ENCODE peak calls at places on chromosomes 6 and 20, in six cellular contexts. A is heart left ventricle, B is NCI-H460, O is non-pigmented ciliary epithelial cell, F is H54, W is testis. X is an unnamed sample.

GRCh38 chr6:32668226-32668747 is 1.8 kb upstream of the HLA-DQB1 start:
- DNase-seq in A (no peak), B (peak), O (no peak), F (no peak), W (peak), X (no peak)

GRCh38 chr6:63859520-63859919 is 223.9 kb downstream of the PHF3 start:
- DNase-seq in A (peak), B (no peak), O (no peak), F (no peak), W (no peak), X (peak)

GRCh38 chr6:166001359-166001758 is 166.3 kb downstream of the TBXT start:
- DNase-seq in A (no peak), B (no peak), O (no peak), F (no peak), W (no peak), X (no peak)

GRCh38 chr6:28943557-28944411 is 20.0 kb upstream of the TRIM27 start:
- DNase-seq in A (peak), B (peak), O (no peak), F (no peak), W (peak), X (peak)

GRCh38 chr6:161134550-161135298 is 139.1 kb downstream of the AGPAT4 start:
- DNase-seq in A (no peak), B (no peak), O (no peak), F (no peak), W (no peak), X (no peak)

GRCh38 chr6:11093591-11094410 is at the start of gene SMIM13:
- DNase-seq in A (peak), B (peak), O (peak), F (peak), W (peak), X (peak)

GRCh38 chr6:70879496-70879895 is 77.4 kb downstream of the B3GAT2 start:
- DNase-seq in A (no peak), B (no peak), O (no peak), F (no peak), W (no peak), X (no peak)

GRCh38 chr6:148905111-148905870 is 158.5 kb downstream of the UST start:
- DNase-seq in A (no peak), B (no peak), O (no peak), F (no peak), W (no peak), X (no peak)

GRCh38 chr6:46011241-46012085 is 4.2 kb downstream of the CLIC5 start:
- DNase-seq in A (no peak), B (no peak), O (peak), F (no peak), W (no peak), X (no peak)

GRCh38 chr20:20014659-20015058 is 2.5 kb upstream of the NAA20 start:
- DNase-seq in A (no peak), B (no peak), O (no peak), F (no peak), W (no peak), X (no peak)

GRCh38 chr6:9086331-9086730 is 651.0 kb upstream of the SLC35B3 start:
- DNase-seq in A (no peak), B (no peak), O (no peak), F (no peak), W (no peak), X (no peak)

GRCh38 chr20:63873477-63873971 is 8.5 kb downstream of the TPD52L2 start:
- DNase-seq in A (peak), B (no peak), O (peak), F (peak), W (no peak), X (no peak)

GRCh38 chr20:49676581-49677291 is 36.9 kb downstream of the B4GALT5 start:
- DNase-seq in A (no peak), B (no peak), O (peak), F (peak), W (no peak), X (peak)

GRCh38 chr6:123208111-123208510 is 212.1 kb downstream of the CLVS2 start:
- DNase-seq in A (no peak), B (no peak), O (no peak), F (no peak), W (no peak), X (no peak)

GRCh38 chr20:44070139-44070900 is 116.7 kb downstream of the JPH2 start:
- DNase-seq in A (no peak), B (no peak), O (no peak), F (no peak), W (no peak), X (no peak)

GRCh38 chr6:75108333-75108974 is 97.4 kb downstream of the COL12A1 start:
- DNase-seq in A (no peak), B (no peak), O (no peak), F (no peak), W (no peak), X (no peak)

GRCh38 chr6:127518212-127518709 is 874 bp downstream of the MTCL3 start:
- DNase-seq in A (no peak), B (no peak), O (no peak), F (no peak), W (no peak), X (no peak)

GRCh38 chr6:93581371-93581770 is 162.0 kb upstream of the EPHA7 start:
- DNase-seq in A (no peak), B (no peak), O (no peak), F (no peak), W (no peak), X (peak)

GRCh38 chr6:3532296-3532916 is 75.6 kb upstream of the SLC22A23 start:
- DNase-seq in A (no peak), B (no peak), O (no peak), F (no peak), W (no peak), X (no peak)

GRCh38 chr6:75419408-75419807 is 74.2 kb downstream of the FILIP1 start:
- DNase-seq in A (no peak), B (no peak), O (no peak), F (no peak), W (no peak), X (no peak)

GRCh38 chr20:20824924-20825584 is 112.6 kb upstream of the RALGAPA2 start:
- DNase-seq in A (peak), B (peak), O (no peak), F (peak), W (peak), X (peak)

GRCh38 chr6:134642217-134642616 is 307.7 kb downstream of the ALDH8A1 start:
- DNase-seq in A (no peak), B (no peak), O (no peak), F (no peak), W (no peak), X (no peak)

GRCh38 chr20:57986776-57987175 is 241.7 kb downstream of the ANKRD60 start:
- DNase-seq in A (no peak), B (no peak), O (no peak), F (no peak), W (no peak), X (peak)

GRCh38 chr6:40789143-40789764 is 202.1 kb upstream of the LRFN2 start:
- DNase-seq in A (no peak), B (no peak), O (no peak), F (no peak), W (no peak), X (no peak)